ENCODE peak calls at places on chromosomes 2 and 18, in six cellular contexts. N is right atrium auricular region, S is K562, U is GM23338, Q is H1, G is cardiac muscle cell. O is an unnamed sample.

GRCh38 chr2:105881286-105882136 is 136.8 kb downstream of the NCK2 start:
- DNase-seq in N (no peak), S (no peak), U (no peak), Q (no peak), G (no peak), O (no peak)

GRCh38 chr2:161913865-161914264 is 160.2 kb downstream of the DPP4 start:
- DNase-seq in N (no peak), S (no peak), U (no peak), Q (no peak), G (no peak), O (peak; percentile 81)

GRCh38 chr2:215032153-215032552 is 106.3 kb downstream of the ABCA12 start:
- DNase-seq in N (no peak), S (no peak), U (no peak), Q (no peak), G (no peak), O (no peak)

GRCh38 chr2:15242936-15243461 is 318.1 kb downstream of the NBAS start:
- DNase-seq in N (no peak), S (no peak), U (no peak), Q (no peak), G (no peak), O (no peak)

GRCh38 chr18:45745817-45746461 is 22.0 kb downstream of the SLC14A1 start:
- DNase-seq in N (no peak), S (no peak), U (no peak), Q (no peak), G (no peak), O (peak; percentile 34)

GRCh38 chr2:11748018-11748860 is 1.8 kb downstream of the LPIN1 start:
- DNase-seq in N (no peak), S (no peak), U (no peak), Q (no peak), G (no peak), O (no peak)

GRCh38 chr2:135132314-135132713 is 80.2 kb downstream of the RAB3GAP1 start:
- DNase-seq in N (no peak), S (no peak), U (no peak), Q (no peak), G (no peak), O (peak; percentile 16)

GRCh38 chr2:240964221-240964853 is 34.1 kb upstream of the SNED1 start:
- DNase-seq in N (peak; percentile 55), S (no peak), U (no peak), Q (no peak), G (no peak), O (no peak)

GRCh38 chr2:33126973-33127372 is 180.2 kb downstream of the LTBP1 start:
- DNase-seq in N (no peak), S (no peak), U (no peak), Q (no peak), G (no peak), O (peak; percentile 49)

GRCh38 chr2:19301706-19302105 is 56.7 kb downstream of the OSR1 start:
- DNase-seq in N (no peak), S (no peak), U (no peak), Q (no peak), G (no peak), O (no peak)

GRCh38 chr2:200860092-200860795 is 4.2 kb downstream of the CLK1 start:
- DNase-seq in N (no peak), S (peak; percentile 15), U (peak; percentile 8), Q (no peak), G (no peak), O (peak; percentile 41)

GRCh38 chr2:150548527-150548926 is 61.1 kb upstream of the RND3 start:
- DNase-seq in N (no peak), S (no peak), U (peak; percentile 77), Q (no peak), G (peak; percentile 47), O (peak; percentile 44)

GRCh38 chr2:195601361-195601760 is 55.7 kb upstream of the SLC39A10 start:
- DNase-seq in N (no peak), S (no peak), U (no peak), Q (no peak), G (no peak), O (no peak)

DNA sequence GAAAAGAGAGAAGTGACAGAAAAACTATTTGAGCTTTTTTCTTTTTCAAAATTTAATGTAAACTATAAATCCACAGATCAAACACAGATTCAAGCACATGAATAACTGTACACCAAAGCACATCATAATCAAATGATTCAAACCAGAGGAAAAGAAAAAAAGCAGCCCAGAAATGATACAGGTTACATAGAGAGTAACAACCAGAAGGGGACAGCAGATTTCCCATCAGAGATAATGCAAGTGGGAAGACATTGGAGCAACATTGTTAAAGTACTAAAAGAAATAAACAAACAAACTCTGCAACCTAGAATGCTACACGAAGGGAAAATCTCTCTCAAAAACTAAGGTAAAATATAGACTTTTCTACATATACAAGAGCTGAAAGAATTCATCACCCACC is 34.5 kb downstream of the CMPK2 start:
- DNase-seq in N (no peak), S (no peak), U (no peak), Q (no peak), G (no peak), O (no peak)
- H3K4me3 ChIP-seq in N (no peak overlapping the region), S (no peak overlapping the region), U (no peak overlapping the region), Q (no peak overlapping the region), G (no peak overlapping the region), O (no peak overlapping the region)

DNA sequence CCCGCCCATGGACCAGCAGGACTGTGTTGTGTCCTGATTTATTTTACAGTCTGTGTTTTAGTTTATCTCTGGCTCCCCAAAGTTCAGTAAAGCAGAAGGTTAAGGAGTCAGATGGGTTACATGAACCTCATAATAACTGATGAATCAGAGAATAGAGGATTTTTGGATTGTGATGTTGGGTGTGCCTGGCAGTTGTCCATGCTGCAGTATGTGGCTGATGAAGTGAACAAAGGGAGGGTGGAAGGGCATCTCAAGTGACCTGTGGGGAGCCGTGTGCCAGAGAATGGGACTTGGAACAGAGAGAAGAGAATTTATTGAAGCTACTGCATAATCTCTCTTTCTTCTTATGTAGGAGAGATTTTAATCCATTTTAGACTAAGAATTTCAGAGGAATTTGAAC is 145.5 kb downstream of the MAP4K4 start:
- DNase-seq in N (no peak), S (no peak), U (no peak), Q (no peak), G (no peak), O (no peak)
- H3K4me3 ChIP-seq in N (no peak overlapping the region), S (no peak overlapping the region), U (no peak overlapping the region), Q (no peak overlapping the region), G (no peak overlapping the region), O (no peak overlapping the region)

GRCh38 chr2:114373591-114373990 is 68.8 kb upstream of the DPP10 start:
- DNase-seq in N (no peak), S (no peak), U (no peak), Q (no peak), G (no peak), O (no peak)
- H3K4me3 ChIP-seq in N (no peak overlapping the region), S (no peak overlapping the region), U (no peak overlapping the region), Q (no peak overlapping the region), G (no peak overlapping the region), O (no peak overlapping the region)

GRCh38 chr18:11749305-11749704 is 60.2 kb downstream of the GNAL start:
- DNase-seq in N (no peak), S (no peak), U (no peak), Q (no peak), G (no peak), O (no peak)

GRCh38 chr18:11750581-11751304 is 61.7 kb downstream of the GNAL start:
- DNase-seq in N (no peak), S (no peak), U (no peak), Q (no peak), G (no peak), O (no peak)

GRCh38 chr18:11752116-11752911 is 63.2 kb downstream of the GNAL start:
- DNase-seq in N (no peak), S (no peak), U (peak; percentile 75), Q (no peak), G (peak; percentile 61), O (peak; percentile 27)

GRCh38 chr18:11750171-11750570 is 61.1 kb downstream of the GNAL start:
- DNase-seq in N (no peak), S (no peak), U (no peak), Q (no peak), G (no peak), O (no peak)

GRCh38 chr18:11751305-11752115 is 62.4 kb downstream of the GNAL start:
- DNase-seq in N (no peak), S (no peak), U (peak; percentile 80), Q (no peak), G (no peak), O (peak; percentile 27)
- H3K4me3 ChIP-seq in N (peak overlapping the region; percentile 39), S (no peak overlapping the region), U (peak overlapping the region; percentile 73), Q (peak overlapping the region; percentile 60), G (peak overlapping the region; percentile 14), O (peak overlapping the region; percentile 19)

GRCh38 chr2:144524190-144524957 is 4.5 kb upstream of the ZEB2 start:
- DNase-seq in N (peak; percentile 85), S (peak; percentile 67), U (peak; percentile 85), Q (no peak), G (peak; percentile 78), O (no peak)
- H3K4me3 ChIP-seq in N (peak overlapping the region; percentile 80), S (peak overlapping the region; percentile 52), U (peak overlapping the region; percentile 52), Q (peak overlapping the region; percentile 47), G (peak overlapping the region; percentile 60), O (no peak overlapping the region)

DNA sequence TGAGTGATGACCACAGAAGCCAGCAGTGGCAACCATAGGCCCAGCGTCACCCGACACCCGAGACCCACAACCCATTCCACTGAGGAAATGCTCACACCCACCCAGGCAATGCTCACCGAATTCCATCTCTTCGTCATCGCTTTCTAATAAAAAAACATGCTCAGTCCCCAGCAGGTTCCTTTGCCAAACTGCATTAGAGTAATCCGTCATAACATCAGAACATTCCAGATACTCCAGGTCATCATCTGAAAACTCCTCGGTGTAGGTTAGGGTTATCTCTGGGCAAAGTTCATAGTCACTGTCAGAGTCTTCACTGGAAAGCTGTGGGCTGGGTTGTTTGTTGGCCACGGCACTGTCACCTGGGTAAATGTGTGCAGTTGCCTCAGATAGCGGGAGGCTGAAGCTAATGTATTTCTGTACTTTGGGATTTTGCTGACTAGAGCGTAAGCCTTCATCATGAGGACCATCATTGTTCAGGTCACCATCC is 49.3 kb downstream of the ALPK2 start:
- DNase-seq in N (no peak), S (no peak), U (no peak), Q (no peak), G (no peak), O (no peak)
- H3K4me3 ChIP-seq in N (no peak overlapping the region), S (no peak overlapping the region), U (no peak overlapping the region), Q (no peak overlapping the region), G (no peak overlapping the region), O (no peak overlapping the region)

O was measured in epithelial cell of esophagus.